ENCODE peak calls at places on chromosomes 6 and 20, in six cellular contexts. One of them, this sample, is unnamed.
A peak's percentile ranks its signal among the peaks of the same experiment; 100 is the strongest.

GRCh38 chr6:83824388-83824801 is 28.8 kb upstream of the RIPPLY2 start:
- DNase-seq in A549: peak; percentile 11
- DNase-seq in body of pancreas: no peak
- DNase-seq in testis: no peak
- DNase-seq in breast epithelium: no peak
- DNase-seq in uterus: no peak
- DNase-seq in this sample: no peak

GRCh38 chr20:17611540-17612286 is 41.8 kb downstream of the DSTN start:
- DNase-seq in breast epithelium: peak; percentile 29
- DNase-seq in body of pancreas: no peak
- DNase-seq in A549: no peak
- DNase-seq in uterus: no peak
- DNase-seq in testis: no peak
- DNase-seq in this sample: no peak

GRCh38 chr6:144840619-144841018 is 555.5 kb downstream of the UTRN start:
- DNase-seq in body of pancreas: no peak
- DNase-seq in testis: no peak
- DNase-seq in A549: no peak
- DNase-seq in breast epithelium: no peak
- DNase-seq in uterus: no peak
- DNase-seq in this sample: no peak

GRCh38 chr6:44179072-44179536 is 20.5 kb downstream of the CAPN11 start:
- DNase-seq in body of pancreas: no peak
- DNase-seq in breast epithelium: no peak
- DNase-seq in uterus: no peak
- DNase-seq in A549: no peak
- DNase-seq in testis: no peak
- DNase-seq in this sample: no peak

GRCh38 chr6:6749791-6750434 is 161.4 kb downstream of the LY86 start:
- DNase-seq in body of pancreas: peak; percentile 69
- DNase-seq in A549: peak; percentile 48
- DNase-seq in testis: peak; percentile 84
- DNase-seq in uterus: peak; percentile 82
- DNase-seq in breast epithelium: peak; percentile 63
- DNase-seq in this sample: peak; percentile 48

GRCh38 chr6:140636698-140637402 is 1262.4 kb upstream of the CITED2 start:
- DNase-seq in body of pancreas: peak; percentile 3
- DNase-seq in testis: no peak
- DNase-seq in A549: no peak
- DNase-seq in uterus: no peak
- DNase-seq in breast epithelium: no peak
- DNase-seq in this sample: no peak

GRCh38 chr6:46476301-46476700 is 14.9 kb downstream of the RCAN2 start:
- DNase-seq in uterus: no peak
- DNase-seq in breast epithelium: no peak
- DNase-seq in A549: no peak
- DNase-seq in body of pancreas: no peak
- DNase-seq in testis: no peak
- DNase-seq in this sample: no peak

GRCh38 chr6:40885139-40885774 is 153.8 kb downstream of the UNC5CL start:
- DNase-seq in uterus: no peak
- DNase-seq in A549: no peak
- DNase-seq in breast epithelium: no peak
- DNase-seq in testis: no peak
- DNase-seq in body of pancreas: no peak
- DNase-seq in this sample: no peak

GRCh38 chr6:75775219-75775618 is 26.2 kb downstream of the MYO6 start:
- DNase-seq in A549: no peak
- DNase-seq in testis: peak; percentile 79
- DNase-seq in uterus: no peak
- DNase-seq in body of pancreas: no peak
- DNase-seq in breast epithelium: no peak
- DNase-seq in this sample: no peak

GRCh38 chr6:29967379-29968010 is 25.2 kb downstream of the HLA-A start:
- DNase-seq in A549: no peak
- DNase-seq in uterus: no peak
- DNase-seq in body of pancreas: peak; percentile 85
- DNase-seq in breast epithelium: no peak
- DNase-seq in testis: no peak
- DNase-seq in this sample: no peak

GRCh38 chr20:12660918-12661317 is 347.9 kb upstream of the SPTLC3 start:
- DNase-seq in testis: peak; percentile 43
- DNase-seq in A549: no peak
- DNase-seq in uterus: no peak
- DNase-seq in breast epithelium: no peak
- DNase-seq in body of pancreas: peak; percentile 45
- DNase-seq in this sample: no peak

GRCh38 chr6:37477186-37477585 is 22.5 kb downstream of the CCDC167 start:
- DNase-seq in breast epithelium: no peak
- DNase-seq in A549: no peak
- DNase-seq in body of pancreas: no peak
- DNase-seq in uterus: no peak
- DNase-seq in testis: no peak
- DNase-seq in this sample: no peak

GRCh38 chr6:28634758-28635546 is 109.3 kb downstream of the GPX5 start:
- DNase-seq in testis: peak; percentile 78
- DNase-seq in breast epithelium: no peak
- DNase-seq in uterus: no peak
- DNase-seq in body of pancreas: peak; percentile 9
- DNase-seq in A549: peak; percentile 65
- DNase-seq in this sample: no peak

GRCh38 chr6:133855994-133856393 is 32.9 kb upstream of the TCF21 start:
- DNase-seq in A549: no peak
- DNase-seq in body of pancreas: no peak
- DNase-seq in uterus: no peak
- DNase-seq in breast epithelium: no peak
- DNase-seq in testis: no peak
- DNase-seq in this sample: no peak

GRCh38 chr20:6919792-6920468 is 152.4 kb downstream of the BMP2 start:
- DNase-seq in A549: no peak
- DNase-seq in body of pancreas: no peak
- DNase-seq in testis: no peak
- DNase-seq in uterus: no peak
- DNase-seq in breast epithelium: no peak
- DNase-seq in this sample: no peak

GRCh38 chr6:366972-367794 is 24.4 kb upstream of the IRF4 start:
- DNase-seq in uterus: no peak
- DNase-seq in breast epithelium: no peak
- DNase-seq in A549: no peak
- DNase-seq in testis: no peak
- DNase-seq in body of pancreas: no peak
- DNase-seq in this sample: no peak

GRCh38 chr6:369559-370431 is 21.8 kb upstream of the IRF4 start:
- DNase-seq in A549: no peak
- DNase-seq in testis: no peak
- DNase-seq in uterus: no peak
- DNase-seq in breast epithelium: no peak
- DNase-seq in body of pancreas: no peak
- DNase-seq in this sample: no peak

GRCh38 chr6:365835-366234 is 25.7 kb upstream of the IRF4 start:
- DNase-seq in uterus: no peak
- DNase-seq in A549: no peak
- DNase-seq in body of pancreas: no peak
- DNase-seq in breast epithelium: no peak
- DNase-seq in testis: no peak
- DNase-seq in this sample: no peak

GRCh38 chr6:366389-366788 is 25.2 kb upstream of the IRF4 start:
- DNase-seq in breast epithelium: no peak
- DNase-seq in uterus: no peak
- DNase-seq in body of pancreas: no peak
- DNase-seq in testis: no peak
- DNase-seq in A549: no peak
- DNase-seq in this sample: no peak

DNA sequence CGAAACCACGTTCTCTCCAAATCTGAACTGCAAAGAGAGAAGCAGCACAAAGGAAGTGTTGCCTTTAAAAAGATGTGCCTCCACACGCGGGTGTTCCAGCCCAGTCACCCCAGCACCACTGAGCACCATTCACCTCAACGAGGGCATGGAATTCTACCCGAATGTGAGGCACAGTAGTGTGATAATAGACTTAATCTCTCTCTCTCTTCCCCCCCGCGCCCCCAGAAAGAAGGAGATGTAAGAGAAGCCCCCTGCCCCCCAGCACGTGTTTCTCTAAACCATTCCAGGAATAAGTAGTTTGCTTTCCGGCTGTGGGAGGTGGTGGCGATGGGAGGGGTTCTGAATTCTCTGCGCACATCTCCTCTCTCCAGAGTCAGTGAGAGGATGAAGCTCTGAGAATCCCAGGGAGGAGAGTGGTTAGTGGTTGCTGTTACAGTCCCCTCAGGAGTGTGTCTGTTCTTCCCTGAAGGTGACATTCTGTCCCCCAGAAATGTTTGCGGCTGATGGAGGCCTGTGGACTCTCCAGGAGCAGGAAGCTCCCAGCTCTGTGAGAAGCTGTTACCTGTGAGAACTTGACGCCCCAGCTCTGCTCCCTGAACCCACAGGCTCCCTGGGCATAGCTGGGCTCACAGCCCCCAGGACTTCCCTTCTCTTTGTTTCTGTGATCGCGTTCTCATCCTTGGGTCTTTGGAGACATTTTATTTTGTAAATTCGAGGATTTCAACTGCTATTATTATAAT is 23.5 kb upstream of the IRF4 start:
- DNase-seq in uterus: no peak
- DNase-seq in body of pancreas: no peak
- DNase-seq in testis: no peak
- DNase-seq in breast epithelium: no peak
- DNase-seq in A549: no peak
- DNase-seq in this sample: no peak
- H3K9me3 ChIP-seq in uterus: no peaks in the 10 kb centered on the region
- H3K9me3 ChIP-seq in body of pancreas: no peaks in the 10 kb centered on the region
- H3K9me3 ChIP-seq in testis: no peaks in the 10 kb centered on the region
- H3K9me3 ChIP-seq in breast epithelium: peaks cover 8% of the 10 kb centered on the region
- H3K9me3 ChIP-seq in A549: peaks cover 2% of the 10 kb centered on the region
- H3K9me3 ChIP-seq in this sample: no peaks in the 10 kb centered on the region

DNA sequence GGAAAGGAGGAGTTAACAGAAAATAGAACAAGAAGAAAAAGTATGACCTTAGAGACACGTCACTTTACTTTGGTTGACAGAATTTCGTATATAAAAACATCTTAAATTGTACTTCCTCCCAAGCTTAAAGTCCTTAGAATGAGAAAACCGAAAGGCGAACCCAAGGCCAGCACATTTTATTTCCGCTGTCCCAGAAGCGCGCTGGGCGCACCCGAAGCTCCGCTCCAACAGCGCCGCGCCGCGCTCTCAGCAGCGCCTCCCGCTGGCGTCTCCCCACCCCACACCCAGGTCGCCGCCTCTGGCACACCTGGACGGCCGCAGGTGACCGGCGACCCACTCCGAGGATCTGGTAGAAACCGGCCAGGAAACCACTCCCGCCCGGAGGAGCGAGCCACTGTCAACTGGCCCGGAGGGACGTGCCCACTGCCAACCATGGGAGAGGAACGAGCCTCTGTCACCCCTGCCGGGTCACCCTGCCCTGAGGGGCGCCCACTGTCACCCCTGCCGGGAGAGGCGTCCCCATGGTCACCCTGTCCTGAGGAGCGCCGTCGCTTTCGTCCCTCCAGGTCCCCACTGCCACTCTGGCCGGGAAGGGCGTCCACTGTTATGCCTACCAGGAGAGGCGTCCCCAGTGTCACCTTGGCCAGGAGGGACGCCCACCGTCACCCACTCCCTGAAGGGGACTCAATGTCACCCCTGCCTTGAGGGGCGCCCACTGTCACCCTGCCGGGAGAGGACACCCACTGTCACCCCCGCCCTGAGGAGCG is 824 bp downstream of the MPC1 start:
- DNase-seq in A549: peak; percentile 38
- DNase-seq in body of pancreas: peak; percentile 91
- DNase-seq in uterus: peak; percentile 41
- DNase-seq in testis: peak; percentile 82
- DNase-seq in breast epithelium: peak; percentile 71
- DNase-seq in this sample: peak; percentile 82
- TF ChIP-seq POLR2A in A549: no peak
- TF ChIP-seq POLR2A in body of pancreas: peak; percentile 91
- TF ChIP-seq POLR2A in uterus: no peak
- TF ChIP-seq POLR2A in testis: no peak
- TF ChIP-seq POLR2A in breast epithelium: no peak
- TF ChIP-seq POLR2A in this sample: peak; percentile 39

GRCh38 chr6:3529721-3530120 is 72.9 kb upstream of the SLC22A23 start:
- DNase-seq in testis: no peak
- DNase-seq in body of pancreas: no peak
- DNase-seq in A549: no peak
- DNase-seq in breast epithelium: no peak
- DNase-seq in uterus: no peak
- DNase-seq in this sample: no peak

GRCh38 chr6:3527797-3528067 is 70.9 kb upstream of the SLC22A23 start:
- DNase-seq in breast epithelium: peak; percentile 16
- DNase-seq in uterus: no peak
- DNase-seq in A549: no peak
- DNase-seq in body of pancreas: no peak
- DNase-seq in testis: no peak
- DNase-seq in this sample: no peak

GRCh38 chr6:3525915-3526314 is 69.1 kb upstream of the SLC22A23 start:
- DNase-seq in A549: no peak
- DNase-seq in body of pancreas: no peak
- DNase-seq in testis: no peak
- DNase-seq in breast epithelium: no peak
- DNase-seq in uterus: no peak
- DNase-seq in this sample: no peak

GRCh38 chr6:3529232-3529631 is 72.4 kb upstream of the SLC22A23 start:
- DNase-seq in uterus: no peak
- DNase-seq in body of pancreas: no peak
- DNase-seq in breast epithelium: no peak
- DNase-seq in testis: no peak
- DNase-seq in A549: no peak
- DNase-seq in this sample: no peak

DNA sequence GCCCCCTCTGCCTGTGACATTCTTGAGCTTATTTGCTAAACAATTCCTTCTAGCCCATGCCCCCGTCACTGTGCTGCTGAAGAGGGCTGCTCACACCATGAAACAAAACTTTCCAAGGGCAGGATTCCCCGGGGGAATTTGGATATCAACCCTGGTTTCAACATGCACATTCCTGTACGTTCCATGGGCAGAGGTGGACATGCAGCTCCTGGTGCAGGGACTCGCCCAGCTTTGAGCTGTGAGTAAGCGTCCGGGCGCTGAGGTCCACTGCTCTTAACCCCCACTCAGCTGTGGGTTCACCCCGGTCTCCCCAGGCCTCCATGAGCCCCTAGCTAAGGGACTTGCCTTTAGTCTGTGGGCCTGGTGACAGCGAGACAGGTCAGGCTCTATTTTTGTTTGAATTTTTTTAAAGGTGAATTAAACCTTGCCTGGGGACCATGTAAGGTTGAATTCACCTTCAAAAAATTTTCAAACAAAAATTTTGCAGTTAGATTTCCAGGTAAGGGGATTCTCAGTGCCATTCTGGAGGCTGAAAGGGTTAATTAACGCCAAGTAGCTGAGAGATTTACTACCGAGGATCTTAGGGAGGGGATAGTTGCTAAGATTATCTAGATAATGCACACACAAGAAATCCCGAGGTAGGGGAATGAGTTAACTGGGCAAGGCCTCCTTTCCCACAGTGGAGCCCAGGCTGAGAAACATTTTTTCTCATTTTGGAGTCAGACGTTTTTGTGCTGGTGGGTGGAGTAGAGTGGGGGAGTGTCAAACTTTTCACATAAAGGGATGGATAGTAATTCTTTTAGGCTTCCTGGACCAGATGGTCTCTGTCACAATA is 70.3 kb upstream of the SLC22A23 start:
- DNase-seq in body of pancreas: no peak
- DNase-seq in testis: no peak
- DNase-seq in A549: no peak
- DNase-seq in uterus: no peak
- DNase-seq in breast epithelium: peak; percentile 78
- DNase-seq in this sample: peak; percentile 52
- H3K4me1 ChIP-seq in body of pancreas: peaks cover 6% of the 10 kb centered on the region
- H3K4me1 ChIP-seq in testis: no peaks in the 10 kb centered on the region
- H3K4me1 ChIP-seq in A549: peaks cover 28% of the 10 kb centered on the region
- H3K4me1 ChIP-seq in uterus: no peaks in the 10 kb centered on the region
- H3K4me1 ChIP-seq in breast epithelium: peaks cover 10% of the 10 kb centered on the region
- H3K4me1 ChIP-seq in this sample: no peaks in the 10 kb centered on the region

GRCh38 chr20:1535420-1536175 is 21.9 kb downstream of the SIRPD start:
- DNase-seq in body of pancreas: peak; percentile 54
- DNase-seq in uterus: no peak
- DNase-seq in A549: no peak
- DNase-seq in breast epithelium: no peak
- DNase-seq in testis: no peak
- DNase-seq in this sample: no peak
- H3K9me3 ChIP-seq in body of pancreas: no peaks in the 10 kb centered on the region
- H3K9me3 ChIP-seq in uterus: no peaks in the 10 kb centered on the region
- H3K9me3 ChIP-seq in A549: peaks cover 3% of the 10 kb centered on the region
- H3K9me3 ChIP-seq in breast epithelium: no peaks in the 10 kb centered on the region
- H3K9me3 ChIP-seq in testis: no peaks in the 10 kb centered on the region
- H3K9me3 ChIP-seq in this sample: no peaks in the 10 kb centered on the region

This sample was measured in prostate gland.